ENCODE peak calls at places on chromosomes 16 and 17, in nine cellular contexts. O is neural progenitor cell; N is CD4-positive, CD25-positive, alpha-beta regulatory T cell; J is fibroblast of pulmonary artery; Z is iPS DF 6.9; Y is fibroblast of the conjunctiva; H is activated effector memory CD4-positive, alpha-beta T cell treated with Interleukin-2 at 50 U/mL for 16 hours; T is hepatocyte; V is AG10803. S is an unnamed sample.

GRCh38 chr17:80751070-80751459 is 206.4 kb downstream of the RPTOR start:
- DNase-seq in Z (no peak), Y (no peak), H (no peak), V (peak), N (no peak), O (no peak), J (no peak), T (no peak), S (peak)

GRCh38 chr16:17105239-17105721 is 365.5 kb downstream of the XYLT1 start:
- DNase-seq in J (no peak), Z (no peak), H (no peak), Y (no peak), V (peak), O (peak), N (peak), T (no peak), S (no peak)

GRCh38 chr16:19711643-19712042 is 6.4 kb downstream of the KNOP1 start:
- DNase-seq in V (no peak), Z (no peak), O (no peak), T (no peak), J (no peak), N (no peak), H (no peak), Y (no peak), S (no peak)

GRCh38 chr17:41835800-41836549 is at the start of gene NT5C3B:
- DNase-seq in Y (no peak), J (peak), O (peak), T (peak), Z (no peak), V (peak), N (peak), H (peak), S (peak)

GRCh38 chr17:39828443-39828842 is 35.7 kb downstream of the IKZF3 start:
- DNase-seq in J (no peak), N (no peak), Y (no peak), Z (no peak), H (no peak), V (no peak), T (peak), O (no peak), S (no peak)

GRCh38 chr17:36707904-36708303 is 106.5 kb downstream of the MRM1 start:
- DNase-seq in O (no peak), V (no peak), Y (no peak), Z (no peak), T (no peak), H (no peak), N (no peak), J (no peak), S (no peak)

GRCh38 chr16:85112364-85112763 is at the start of gene CIBAR2:
- DNase-seq in T (no peak), H (no peak), Y (no peak), O (peak), J (no peak), V (no peak), Z (no peak), N (no peak), S (no peak)

GRCh38 chr16:2295056-2295798 is 27.3 kb upstream of the RNPS1 start:
- DNase-seq in V (no peak), O (no peak), Y (no peak), T (no peak), Z (no peak), N (no peak), J (no peak), H (no peak), S (no peak)

GRCh38 chr17:78715000-78715771 is 66.9 kb downstream of the CYTH1 start:
- DNase-seq in V (peak), T (no peak), Y (no peak), H (no peak), J (no peak), Z (no peak), O (no peak), N (no peak), S (no peak)

GRCh38 chr16:56910654-56911539 is 21.0 kb upstream of the HERPUD1 start:
- DNase-seq in T (no peak), O (no peak), H (no peak), Y (no peak), V (peak), N (no peak), J (peak), Z (no peak), S (peak)

S was measured in GM03348.